ENCODE peak calls at places on chromosomes 3 and 15, in seven cellular contexts. X is activated CD8-positive, alpha-beta memory T cell treated with anti-CD3 and anti-CD28 coated beads for 48 hours; W is endothelial cell; C is caudate nucleus; Y is NCI-H345; G is activated naive CD4-positive, alpha-beta T cell treated with anti-CD3 and anti-CD28 coated beads, Interleukin-2, amount 10 ng/mL, durations not matched to agents 7 days and 5 days; A is HEK293T. T is an unnamed sample.

GRCh38 chr15:78049691-78050440 is 27.6 kb downstream of the TBC1D2B start:
- DNase-seq in X (no peak), W (no peak), C (peak), Y (no peak), G (peak), A (no peak), T (no peak)

GRCh38 chr3:188947401-188947982 is 224.3 kb upstream of the TPRG1 start:
- DNase-seq in X (no peak), W (peak), C (peak), Y (peak), G (peak), A (peak), T (peak)

GRCh38 chr15:57867970-57868791 is 161.7 kb downstream of the POLR2M start:
- DNase-seq in X (no peak), W (no peak), C (no peak), Y (no peak), G (no peak), A (no peak), T (no peak)

GRCh38 chr3:123559040-123559861 is 25.6 kb downstream of the HACD2 start:
- DNase-seq in X (no peak), W (peak), C (no peak), Y (peak), G (no peak), A (peak), T (no peak)

GRCh38 chr3:164452707-164453106 is 625.6 kb downstream of the SI start:
- DNase-seq in X (no peak), W (no peak), C (no peak), Y (no peak), G (no peak), A (no peak), T (no peak)

GRCh38 chr3:16090711-16091110 is 83.8 kb upstream of the GALNT15 start:
- DNase-seq in X (no peak), W (no peak), C (no peak), Y (no peak), G (no peak), A (no peak), T (no peak)

GRCh38 chr3:114519415-114519814 is 225.6 kb downstream of the TIGIT start:
- DNase-seq in X (no peak), W (peak), C (no peak), Y (no peak), G (no peak), A (peak), T (no peak)

GRCh38 chr15:80186066-80186465 is 33.3 kb downstream of the FAH start:
- DNase-seq in X (no peak), W (no peak), C (no peak), Y (no peak), G (no peak), A (no peak), T (no peak)

GRCh38 chr15:74616020-74616939 is 644 bp downstream of the CLK3 start:
- DNase-seq in X (no peak), W (peak), C (peak), Y (peak), G (peak), A (peak), T (peak)

GRCh38 chr3:184228376-184229137 is 828 bp upstream of the VWA5B2 start:
- DNase-seq in X (no peak), W (no peak), C (no peak), Y (no peak), G (no peak), A (no peak), T (no peak)

GRCh38 chr15:67834593-67835348 is 5.1 kb downstream of the RNU6-1 start:
- DNase-seq in X (no peak), W (no peak), C (no peak), Y (no peak), G (no peak), A (no peak), T (no peak)

T was measured in omental fat pad.